ENCODE peak calls at places on chromosome 7, in five cellular contexts. K is GM23338, W is cardiac fibroblast, F is astrocyte of the spinal cord, V is fibroblast of lung. A is an unnamed sample.

GRCh38 chr7:113486548-113486947 is 368.2 kb upstream of the SMIM30 start:
- DNase-seq in V (no peak), W (no peak), K (no peak), F (no peak), A (no peak)

GRCh38 chr7:150379590-150380379 is 655 bp downstream of the ZNF775 start:
- DNase-seq in V (peak; percentile 21), K (no peak), W (peak; percentile 21), F (no peak), A (no peak)

GRCh38 chr7:2884161-2884560 is 40.1 kb upstream of the GNA12 start:
- DNase-seq in F (no peak), V (no peak), K (no peak), W (no peak), A (no peak)

GRCh38 chr7:101303102-101303701 is 18.4 kb downstream of the IFT22 start:
- DNase-seq in V (no peak), W (no peak), K (peak; percentile 66), F (no peak), A (peak; percentile 54)

GRCh38 chr7:131159961-131160361 is 167.7 kb upstream of the MKLN1 start:
- DNase-seq in K (no peak), W (peak; percentile 70), V (peak; percentile 66), F (peak; percentile 59), A (no peak)

GRCh38 chr7:101590663-101591435 is 38.2 kb downstream of the MYL10 start:
- DNase-seq in F (no peak), W (no peak), V (no peak), K (no peak), A (no peak)

GRCh38 chr7:108363659-108364058 is 92.6 kb downstream of the NRCAM start:
- DNase-seq in V (no peak), F (no peak), W (no peak), K (no peak), A (no peak)

GRCh38 chr7:140672382-140673062 is at the start of gene ADCK2:
- DNase-seq in K (peak; percentile 84), F (no peak), W (no peak), V (no peak), A (peak; percentile 74)

GRCh38 chr7:54788664-54789063 is 29.7 kb upstream of the SEC61G start:
- DNase-seq in W (peak; percentile 92), K (peak; percentile 81), V (peak; percentile 91), F (peak; percentile 90), A (peak; percentile 72)

GRCh38 chr7:72063325-72063724 is 348.8 kb downstream of the CALN1 start:
- DNase-seq in V (no peak), K (no peak), W (no peak), F (no peak), A (no peak)

GRCh38 chr7:99525713-99526440 is 21.4 kb downstream of the ZKSCAN5 start:
- DNase-seq in K (peak; percentile 54), V (peak; percentile 15), F (no peak), W (peak; percentile 10), A (no peak)

GRCh38 chr7:16528520-16528919 is 1.9 kb downstream of the LRRC72 start:
- DNase-seq in F (no peak), K (no peak), W (peak; percentile 44), V (no peak), A (no peak)

GRCh38 chr7:96548664-96549063 is 161.0 kb downstream of the SEM1 start:
- DNase-seq in F (no peak), V (no peak), K (no peak), W (peak; percentile 7), A (no peak)

GRCh38 chr7:144038887-144039286 is 9.9 kb upstream of the OR2A5 start:
- DNase-seq in V (no peak), W (no peak), F (no peak), K (no peak), A (no peak)

A was measured in H9.